ENCODE peak calls at places on chromosomes 6 and 20, in four cellular contexts. V is GM23338; X is neural crest cell; Z is CD8-positive, alpha-beta T cell. M is an unnamed sample.

GRCh38 chr6:31175961-31176360 is 5.5 kb upstream of the POU5F1 start:
- DNase-seq in V (no peak), X (no peak), Z (no peak), M (no peak)

GRCh38 chr20:20414640-20415274 is 46.9 kb downstream of the INSM1 start:
- DNase-seq in V (no peak), X (no peak), Z (no peak), M (no peak)

GRCh38 chr6:46246081-46246480 is 75.3 kb upstream of the ENPP5 start:
- DNase-seq in V (no peak), X (no peak), Z (no peak), M (no peak)

GRCh38 chr6:164398647-164399046 is 910.8 kb downstream of the C6orf118 start:
- DNase-seq in V (no peak), X (no peak), Z (no peak), M (no peak)

GRCh38 chr6:156687875-156688549 is 89.2 kb upstream of the ARID1B start:
- DNase-seq in V (peak), X (peak), Z (no peak), M (no peak)

GRCh38 chr6:48086187-48086586 is 24.8 kb downstream of the PTCHD4 start:
- DNase-seq in V (no peak), X (no peak), Z (no peak), M (no peak)

GRCh38 chr6:47743744-47744143 is 38.1 kb upstream of the OPN5 start:
- DNase-seq in V (no peak), X (no peak), Z (no peak), M (no peak)

GRCh38 chr6:147268254-147268653 is 64.0 kb downstream of the STXBP5 start:
- DNase-seq in V (no peak), X (no peak), Z (no peak), M (no peak)

GRCh38 chr6:142485256-142485655 is 183.4 kb downstream of the ADGRG6 start:
- DNase-seq in V (no peak), X (no peak), Z (no peak), M (no peak)

GRCh38 chr6:91678679-91679078 is 1091.8 kb upstream of the MAP3K7 start:
- DNase-seq in V (no peak), X (no peak), Z (no peak), M (no peak)

GRCh38 chr6:117906454-117906904 is 585 bp upstream of the SLC35F1 start:
- DNase-seq in V (no peak), X (no peak), Z (no peak), M (no peak)

GRCh38 chr20:31861346-31862156 is 8.8 kb downstream of the DUSP15 start:
- DNase-seq in V (peak), X (peak), Z (peak), M (peak)

DNA sequence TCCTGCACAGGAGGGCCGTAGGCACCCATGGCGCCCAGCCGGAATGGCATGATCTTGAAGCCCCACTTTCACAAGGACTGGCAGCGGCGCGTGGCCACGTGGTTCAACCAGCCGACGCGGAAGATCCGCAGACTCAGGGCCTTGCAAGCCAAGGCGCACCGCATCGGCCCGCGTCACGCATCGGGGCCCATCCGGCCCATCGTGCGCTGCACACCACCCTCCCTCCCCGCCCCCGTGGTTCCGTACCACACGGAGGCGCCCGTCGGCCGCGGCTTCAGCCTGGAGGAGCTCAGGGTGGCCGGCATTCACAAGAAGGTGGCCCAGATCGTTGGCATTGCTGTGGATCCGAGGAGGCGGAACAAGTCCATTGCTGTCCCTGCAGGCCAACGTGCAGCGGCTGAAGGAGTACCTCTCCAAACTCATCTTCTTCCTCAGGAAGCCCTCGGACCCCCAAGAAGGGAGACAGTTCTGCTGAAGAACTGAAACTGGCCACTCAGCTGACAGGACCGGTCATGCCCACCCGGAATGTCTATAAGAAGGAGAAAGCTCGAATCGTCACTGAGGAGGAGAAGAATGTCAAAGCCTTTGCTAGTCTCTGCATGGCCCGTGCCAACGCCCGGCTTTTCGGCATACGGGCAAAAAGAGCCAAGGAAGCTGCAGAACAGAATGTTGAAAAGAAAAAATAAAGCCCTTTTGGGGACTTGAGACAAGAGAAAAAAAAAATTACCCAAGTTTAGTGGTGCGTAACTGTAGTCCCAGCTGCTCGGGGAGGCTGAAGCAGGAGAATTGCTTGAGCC is 9.9 kb upstream of the NCOA5 start:
- DNase-seq in V (peak), X (no peak), Z (no peak), M (no peak)
- TF ChIP-seq CTCF in V (peak), X (no peak), Z (no peak), M (no peak)

GRCh38 chr6:168009331-168009730 is 11.9 kb downstream of the KIF25 start:
- DNase-seq in V (no peak), X (no peak), Z (no peak), M (no peak)
- TF ChIP-seq CTCF in V (no peak), X (no peak), Z (no peak), M (no peak)

GRCh38 chr6:138943089-138943625 is 44.9 kb downstream of the REPS1 start:
- DNase-seq in V (no peak), X (no peak), Z (no peak), M (no peak)

GRCh38 chr6:138944412-138944811 is 43.6 kb downstream of the REPS1 start:
- DNase-seq in V (no peak), X (no peak), Z (no peak), M (no peak)

GRCh38 chr6:138948028-138948427 is 40.0 kb downstream of the REPS1 start:
- DNase-seq in V (no peak), X (no peak), Z (no peak), M (no peak)

GRCh38 chr6:138948780-138949179 is 39.3 kb downstream of the REPS1 start:
- DNase-seq in V (peak), X (no peak), Z (no peak), M (no peak)

DNA sequence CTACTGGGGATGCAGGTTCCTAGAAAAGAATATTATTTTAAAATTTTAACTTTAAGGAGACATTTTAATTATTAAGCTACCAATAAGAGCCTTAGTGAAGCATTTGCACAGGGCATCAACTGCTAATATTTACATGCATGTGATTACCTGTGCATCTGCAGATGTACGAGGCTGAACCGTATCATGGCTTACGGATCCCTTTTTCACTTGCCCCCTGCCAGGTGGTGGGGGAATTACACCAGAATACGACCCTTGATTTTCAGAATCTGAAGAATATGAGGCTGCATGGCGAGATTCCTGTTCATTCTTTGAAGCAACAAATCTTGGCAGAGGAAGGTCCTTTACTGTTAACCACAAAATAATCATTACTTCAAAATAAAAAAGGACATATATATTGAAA is 42.7 kb downstream of the REPS1 start:
- DNase-seq in V (peak), X (no peak), Z (no peak), M (no peak)
- TF ChIP-seq CTCF in V (peak), X (peak), Z (no peak), M (peak)

DNA sequence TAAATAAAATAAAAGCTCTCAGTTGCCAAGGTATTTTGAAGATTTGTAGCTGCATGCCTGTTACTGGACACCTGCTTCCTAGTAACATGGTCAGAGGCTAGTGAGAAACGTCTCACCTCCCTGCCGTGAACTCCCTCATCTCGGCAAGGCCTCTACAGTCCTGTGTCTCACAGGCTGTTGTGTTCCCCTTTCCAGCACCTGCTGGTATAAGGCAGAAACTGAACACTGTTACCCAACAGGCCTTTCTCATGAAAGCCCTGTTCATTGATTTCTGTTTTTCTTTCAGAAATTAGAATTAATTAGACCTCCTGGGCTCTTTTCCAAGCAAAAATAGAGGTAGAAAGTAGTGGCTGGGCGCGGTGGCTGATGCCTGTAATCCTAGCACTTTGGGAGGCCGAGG is 17.6 kb upstream of the SRSF3 start:
- DNase-seq in V (no peak), X (no peak), Z (no peak), M (no peak)
- TF ChIP-seq CTCF in V (no peak), X (no peak), Z (no peak), M (no peak)